ENCODE peak calls at places on chromosomes 4 and X, in five cellular contexts. K, U, N, Q and P are unnamed samples.

GRCh38 chrX:13001961-13002671 is 27.2 kb downstream of the TMSB4X start:
- DNase-seq in U (no peak), Q (no peak), N (no peak), K (no peak), P (no peak)

GRCh38 chrX:350534-351321 is 32.1 kb upstream of the GTPBP6 start:
- DNase-seq in K (no peak), U (no peak), Q (no peak), N (no peak), P (no peak)

GRCh38 chr4:114312349-114312748 is 286.3 kb upstream of the UGT8 start:
- DNase-seq in U (no peak), Q (no peak), K (no peak), N (no peak), P (no peak)

GRCh38 chr4:2303686-2304320 is 41.9 kb upstream of the MXD4 start:
- DNase-seq in Q (no peak), K (no peak), N (no peak), U (no peak), P (no peak)

GRCh38 chr4:169621754-169622481 is 1.5 kb downstream of the CLCN3 start:
- DNase-seq in U (no peak), N (no peak), Q (no peak), K (no peak), P (peak)

GRCh38 chr4:40685300-40685699 is 55.6 kb upstream of the RBM47 start:
- DNase-seq in K (no peak), N (no peak), U (no peak), Q (no peak), P (no peak)

GRCh38 chr4:147085796-147086195 is 140.1 kb upstream of the TTC29 start:
- DNase-seq in U (no peak), K (no peak), N (no peak), Q (no peak), P (no peak)

GRCh38 chr4:123361195-123361861 is 35.3 kb upstream of the SPRY1 start:
- DNase-seq in Q (no peak), N (no peak), U (no peak), K (no peak), P (no peak)

GRCh38 chr4:153684182-153685073 is at the start of gene TLR2:
- DNase-seq in U (peak), Q (peak), K (peak), N (peak), P (peak)

GRCh38 chr4:138110815-138111214 is 131.3 kb downstream of the SLC7A11 start:
- DNase-seq in N (no peak), U (no peak), K (no peak), Q (no peak), P (no peak)

GRCh38 chr4:123856689-123857545 is 460.3 kb downstream of the SPRY1 start:
- DNase-seq in U (no peak), N (no peak), K (no peak), Q (peak), P (peak)

GRCh38 chr4:173883821-173884220 is 353.8 kb upstream of the HAND2 start:
- DNase-seq in N (no peak), K (no peak), U (no peak), Q (no peak), P (no peak)

GRCh38 chr4:167234388-167234881 is at the start of gene SPOCK3:
- DNase-seq in Q (peak), U (no peak), N (no peak), K (peak), P (peak)

GRCh38 chrX:135328421-135329005 is 19.2 kb downstream of the ETDC start:
- DNase-seq in N (no peak), Q (no peak), K (no peak), U (no peak), P (no peak)

GRCh38 chr4:168449740-168450442 is 30.4 kb downstream of the DDX60L start:
- DNase-seq in K (no peak), N (no peak), Q (no peak), U (no peak), P (peak)

GRCh38 chr4:141246243-141246642 is 25.5 kb downstream of the ZNF330 start:
- DNase-seq in K (no peak), U (no peak), Q (no peak), N (no peak), P (no peak)

GRCh38 chrX:130975947-130976346 is 72.9 kb upstream of the ENOX2 start:
- DNase-seq in K (no peak), U (no peak), N (peak), Q (peak), P (peak)

GRCh38 chr4:89871211-89871610 is 23.4 kb upstream of the MMRN1 start:
- DNase-seq in K (no peak), U (no peak), N (no peak), Q (no peak), P (no peak)

GRCh38 chrX:84046403-84046984 is 141.5 kb downstream of the RPS6KA6 start:
- DNase-seq in K (no peak), U (no peak), Q (peak), N (peak), P (peak)

GRCh38 chr4:159013692-159014091 is 89.2 kb upstream of the RAPGEF2 start:
- DNase-seq in Q (no peak), N (no peak), U (no peak), K (no peak), P (no peak)

GRCh38 chr4:78361621-78362120 is 189.9 kb upstream of the ANXA3 start:
- DNase-seq in U (no peak), N (no peak), K (no peak), Q (no peak), P (no peak)

GRCh38 chr4:16222957-16223527 is 3.2 kb downstream of the TAPT1 start:
- DNase-seq in N (no peak), U (no peak), Q (no peak), K (no peak), P (no peak)

GRCh38 chrX:131677655-131678628 is 134.1 kb downstream of the OR13H1 start:
- DNase-seq in K (no peak), U (peak), Q (peak), N (peak), P (peak)

GRCh38 chrX:134484039-134484438 is 24.1 kb downstream of the HPRT1 start:
- DNase-seq in Q (no peak), K (no peak), N (no peak), U (no peak), P (no peak)

GRCh38 chr4:9894604-9895361 is 113.3 kb downstream of the DRD5 start:
- DNase-seq in Q (no peak), N (no peak), U (no peak), K (no peak), P (no peak)

GRCh38 chrX:74423289-74423985 is 2.1 kb downstream of the SLC16A2 start:
- DNase-seq in Q (no peak), N (no peak), U (no peak), K (no peak), P (peak)

GRCh38 chr4:184267673-184268573 is 50.2 kb upstream of the ENPP6 start:
- DNase-seq in N (peak), Q (no peak), K (no peak), U (peak), P (peak)

GRCh38 chrX:11564546-11564945 is 101.2 kb downstream of the ARHGAP6 start:
- DNase-seq in Q (no peak), N (no peak), K (no peak), U (no peak), P (no peak)

GRCh38 chr4:57018930-57019329 is 40.2 kb downstream of the POLR2B start:
- DNase-seq in N (no peak), K (no peak), Q (no peak), U (no peak), P (no peak)

GRCh38 chrX:103734125-103734760 is 23.5 kb downstream of the TMEM31 start:
- DNase-seq in K (no peak), N (no peak), U (no peak), Q (no peak), P (no peak)

GRCh38 chr4:77538574-77539157 is 67.0 kb upstream of the CXCL13 start:
- DNase-seq in N (no peak), Q (no peak), U (no peak), K (no peak), P (peak)

GRCh38 chr4:152999376-153000067 is 63.4 kb downstream of the FHDC1 start:
- DNase-seq in Q (peak), K (no peak), U (no peak), N (no peak), P (no peak)

GRCh38 chr4:110823251-110823650 is 200.4 kb upstream of the PITX2 start:
- DNase-seq in N (no peak), K (no peak), U (no peak), Q (no peak), P (no peak)

GRCh38 chr4:90174622-90175023 is 47.4 kb downstream of the CCSER1 start:
- DNase-seq in U (no peak), N (no peak), K (no peak), Q (no peak), P (peak)

GRCh38 chr4:1798530-1799363 is 5.7 kb downstream of the FGFR3 start:
- DNase-seq in U (no peak), Q (no peak), K (no peak), N (no peak), P (no peak)

GRCh38 chrX:40084471-40084870 is 13.3 kb downstream of the BCOR start:
- DNase-seq in Q (no peak), K (no peak), N (no peak), U (no peak), P (no peak)

GRCh38 chrX:117607571-117607970 is 509.0 kb downstream of the KLHL13 start:
- DNase-seq in U (no peak), N (no peak), Q (no peak), K (no peak), P (no peak)

GRCh38 chrX:117610806-117611205 is 505.8 kb downstream of the KLHL13 start:
- DNase-seq in Q (no peak), U (no peak), K (no peak), N (no peak), P (peak)

DNA sequence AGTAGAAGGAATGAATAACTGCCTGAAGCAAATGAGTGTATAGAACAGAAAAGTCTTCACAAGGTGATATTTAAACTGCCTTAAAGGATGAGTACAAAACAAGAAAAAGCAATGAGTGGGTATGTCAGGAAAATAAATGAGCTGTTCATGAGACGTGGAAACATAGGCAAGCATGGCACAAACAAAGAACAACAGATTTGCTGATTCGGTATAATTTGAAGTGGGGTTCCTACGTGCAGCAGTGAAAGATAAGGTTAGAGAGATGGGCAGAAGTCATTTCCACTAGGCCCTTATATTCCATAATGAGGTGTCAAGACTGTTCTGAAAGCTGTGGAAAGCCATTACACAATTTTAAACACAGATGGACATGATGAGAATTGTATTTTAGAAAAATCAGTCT is 506.6 kb downstream of the KLHL13 start:
- DNase-seq in Q (no peak), U (no peak), K (no peak), N (no peak), P (no peak)
- TF ChIP-seq CTCF in Q (no peak), U (no peak), K (no peak), N (no peak), P (no peak)

GRCh38 chrX:152926279-152926678 is 28.4 kb downstream of the ZNF185 start:
- DNase-seq in Q (peak), N (peak), K (peak), U (no peak), P (peak)
- TF ChIP-seq CTCF in Q (peak), N (peak), K (no peak), U (no peak), P (peak)

DNA sequence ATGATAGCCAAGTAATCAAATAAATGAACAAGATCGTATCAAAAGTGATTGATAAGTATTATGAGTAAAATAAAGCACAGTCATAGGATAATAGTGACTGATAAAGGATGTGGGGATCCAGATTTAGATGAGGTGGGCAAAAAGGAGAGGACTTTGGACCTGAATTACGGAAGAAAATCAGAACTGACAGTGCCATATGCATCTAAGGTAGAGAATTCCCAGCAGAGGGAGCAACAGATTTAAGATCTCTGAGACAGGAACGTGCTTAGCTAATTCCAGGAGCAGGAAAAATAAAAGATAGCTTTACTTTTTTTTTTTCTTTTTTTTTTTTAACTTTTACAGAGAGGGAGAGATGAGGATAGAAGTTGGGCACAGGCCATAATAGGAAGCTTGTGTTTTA is 189.9 kb downstream of the NWD2 start:
- DNase-seq in K (no peak), N (no peak), Q (no peak), U (no peak), P (peak)
- TF ChIP-seq CTCF in K (no peak), N (no peak), Q (peak), U (no peak), P (peak)

GRCh38 chr4:182643801-182644311 is 273.3 kb downstream of the DCTD start:
- DNase-seq in Q (no peak), N (no peak), K (no peak), U (no peak), P (no peak)
- TF ChIP-seq CTCF in Q (no peak), N (no peak), K (no peak), U (no peak), P (no peak)

GRCh38 chrX:111101580-111101979 is 5.6 kb downstream of the PAK3 start:
- DNase-seq in K (no peak), Q (no peak), N (no peak), U (no peak), P (no peak)

GRCh38 chrX:111090458-111090857 is 5.5 kb upstream of the PAK3 start:
- DNase-seq in N (no peak), U (no peak), K (no peak), Q (no peak), P (no peak)

GRCh38 chrX:111100191-111100590 is 4.2 kb downstream of the PAK3 start:
- DNase-seq in Q (peak), K (no peak), N (peak), U (no peak), P (peak)

GRCh38 chrX:111098874-111099273 is 2.9 kb downstream of the PAK3 start:
- DNase-seq in N (peak), K (no peak), U (no peak), Q (peak), P (peak)

DNA sequence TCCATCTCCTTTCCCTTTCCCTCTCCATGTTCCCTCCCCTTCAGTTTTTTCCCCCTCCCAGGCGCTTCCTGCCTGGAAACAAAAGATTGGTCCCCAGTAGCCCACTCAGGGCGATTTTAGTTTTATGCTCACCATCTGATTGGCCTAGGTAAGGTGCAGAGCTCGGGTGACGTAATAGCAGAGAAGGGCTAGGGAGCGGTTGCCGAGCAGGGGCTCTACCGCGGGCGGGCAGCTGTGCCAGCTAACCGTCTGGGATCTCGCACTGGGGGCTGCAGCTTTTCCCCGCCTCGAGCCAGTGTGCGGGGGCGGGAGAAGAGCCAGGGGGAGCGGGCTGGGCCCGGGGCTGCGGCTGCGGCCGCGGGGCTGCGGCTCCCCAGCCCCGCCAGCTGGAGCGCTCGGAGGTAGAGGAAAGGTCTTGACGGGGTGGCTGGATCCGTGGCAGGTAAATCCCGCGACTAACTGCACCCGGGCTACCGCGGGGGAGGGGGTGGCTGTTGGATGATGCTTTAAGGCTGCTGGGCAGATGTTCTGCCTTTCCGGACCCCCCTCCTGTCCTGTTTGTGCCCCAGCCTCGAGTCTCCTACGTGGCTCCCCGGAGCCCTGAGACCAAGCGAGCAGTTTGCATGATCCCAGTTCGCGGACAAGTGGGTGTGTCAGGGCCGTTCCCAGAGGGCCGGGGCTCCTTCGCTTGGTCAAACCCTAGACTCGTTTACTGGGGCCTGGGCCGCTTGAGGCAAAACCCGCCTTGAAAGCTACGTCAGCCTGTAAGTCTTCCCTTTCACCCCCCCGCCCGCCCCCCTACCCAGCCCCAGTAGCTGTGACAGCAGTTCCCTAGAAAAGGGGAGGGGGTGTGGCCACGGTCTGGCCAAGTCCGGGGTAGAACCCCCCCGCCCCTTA is at the start of gene PAK3:
- DNase-seq in K (no peak), Q (peak), N (no peak), U (no peak), P (peak)
- TF ChIP-seq CTCF in K (no peak), Q (no peak), N (no peak), U (no peak), P (no peak)